ENCODE peak calls at places on chromosomes 13 and 19, in four cellular contexts. N is stimulated activated CD4-positive, alpha-beta T cell treated with anti-CD3 and anti-CD28 coated beads, TNF-alpha, amount 100 ng/mL, for 4 hours; S is caudate nucleus; I is B cell. C is an unnamed sample.

GRCh38 chr13:79457948-79458347 is 23.0 kb upstream of the NDFIP2 start:
- DNase-seq in I (no peak), S (no peak), N (no peak), C (peak)

GRCh38 chr19:15321739-15322138 is 10.6 kb downstream of the BRD4 start:
- DNase-seq in N (no peak), S (no peak), I (no peak), C (no peak)

GRCh38 chr13:53743906-53744305 is 715.3 kb downstream of the OLFM4 start:
- DNase-seq in I (no peak), N (no peak), S (no peak), C (no peak)

GRCh38 chr19:35295792-35296462 is 4.0 kb downstream of the MAG start:
- DNase-seq in I (peak), S (no peak), N (no peak), C (no peak)

GRCh38 chr19:50313812-50314536 is 15.2 kb downstream of the KCNC3 start:
- DNase-seq in S (no peak), N (no peak), I (peak), C (no peak)

GRCh38 chr13:113769106-113769505 is 10.1 kb downstream of the TMEM255B start:
- DNase-seq in I (no peak), N (no peak), S (no peak), C (no peak)

GRCh38 chr13:29752175-29752574 is 98.2 kb downstream of the UBL3 start:
- DNase-seq in I (no peak), N (no peak), S (no peak), C (no peak)

GRCh38 chr19:12665281-12665573 is 1.3 kb downstream of the MAN2B1 start:
- DNase-seq in I (peak), N (no peak), S (no peak), C (no peak)

GRCh38 chr19:19468424-19469050 is 46.8 kb downstream of the TSSK6 start:
- DNase-seq in N (no peak), I (no peak), S (no peak), C (peak)